ENCODE peak calls at places on chromosomes 3 and 15, in six cellular contexts. K is ovary, W is cardiac muscle cell, X is body of pancreas, O is HCT116, G is upper lobe of right lung. R is an unnamed sample.

GRCh38 chr3:18501679-18502343 is 76.7 kb upstream of the SATB1 start:
- DNase-seq in K (no peak), W (no peak), X (no peak), O (no peak), G (no peak), R (no peak)

GRCh38 chr3:150090006-150090405 is 119.3 kb upstream of the PFN2 start:
- DNase-seq in K (no peak), W (no peak), X (no peak), O (no peak), G (no peak), R (no peak)

GRCh38 chr3:115693868-115694267 is 70.6 kb downstream of the GAP43 start:
- DNase-seq in K (no peak), W (no peak), X (no peak), O (no peak), G (no peak), R (no peak)

GRCh38 chr15:21260966-21261395 is 179.3 kb downstream of the POTEB3 start:
- DNase-seq in K (peak; percentile 39), W (no peak), X (peak; percentile 9), O (no peak), G (peak; percentile 70), R (no peak)

GRCh38 chr3:15331606-15332404 is 581 bp downstream of the SH3BP5 start:
- DNase-seq in K (peak; percentile 71), W (no peak), X (peak; percentile 34), O (no peak), G (peak; percentile 78), R (no peak)

GRCh38 chr15:100255644-100256043 is 86.1 kb downstream of the ADAMTS17 start:
- DNase-seq in K (no peak), W (no peak), X (no peak), O (no peak), G (no peak), R (no peak)

GRCh38 chr3:60403866-60404265 is 847.4 kb downstream of the FHIT start:
- DNase-seq in K (no peak), W (no peak), X (no peak), O (no peak), G (no peak), R (no peak)

GRCh38 chr3:169234595-169234994 is 428.9 kb downstream of the MECOM start:
- DNase-seq in K (no peak), W (no peak), X (no peak), O (no peak), G (no peak), R (no peak)

GRCh38 chr3:65425880-65426279 is 612.8 kb downstream of the MAGI1 start:
- DNase-seq in K (no peak), W (peak; percentile 32), X (no peak), O (no peak), G (no peak), R (no peak)

GRCh38 chr3:105904683-105905320 is 36.0 kb upstream of the CBLB start:
- DNase-seq in K (no peak), W (no peak), X (no peak), O (no peak), G (no peak), R (no peak)

GRCh38 chr3:126807795-126808194 is 103.8 kb downstream of the CHCHD6 start:
- DNase-seq in K (no peak), W (no peak), X (no peak), O (no peak), G (no peak), R (no peak)

GRCh38 chr15:73744293-73744692 is 8.9 kb downstream of the INSYN1 start:
- DNase-seq in K (no peak), W (no peak), X (no peak), O (no peak), G (no peak), R (no peak)

GRCh38 chr15:73284073-73284472 is 84.7 kb downstream of the HCN4 start:
- DNase-seq in K (no peak), W (peak; percentile 26), X (no peak), O (no peak), G (no peak), R (no peak)

GRCh38 chr3:185998136-185998535 is 60.3 kb upstream of the TRA2B start:
- DNase-seq in K (no peak), W (no peak), X (no peak), O (no peak), G (no peak), R (no peak)

GRCh38 chr3:170741756-170742530 is 128.1 kb downstream of the RPL22L1 start:
- DNase-seq in K (no peak), W (no peak), X (no peak), O (no peak), G (no peak), R (no peak)

GRCh38 chr15:93088981-93089854 is at the start of gene RGMA:
- DNase-seq in K (peak; percentile 77), W (peak; percentile 15), X (peak; percentile 57), O (no peak), G (peak; percentile 66), R (no peak)

GRCh38 chr3:179929091-179929529 is 107.6 kb downstream of the PEX5L start:
- DNase-seq in K (peak; percentile 64), W (peak; percentile 73), X (peak; percentile 69), O (peak; percentile 37), G (no peak), R (peak; percentile 31)

GRCh38 chr3:116306720-116307119 is 138.6 kb downstream of the LSAMP start:
- DNase-seq in K (no peak), W (no peak), X (no peak), O (no peak), G (no peak), R (no peak)

GRCh38 chr3:16801698-16802097 is 83.1 kb upstream of the PLCL2 start:
- DNase-seq in K (no peak), W (peak; percentile 25), X (peak; percentile 11), O (no peak), G (no peak), R (no peak)

GRCh38 chr3:179449621-179450020 is 1.6 kb downstream of the GNB4 start:
- DNase-seq in K (no peak), W (peak; percentile 19), X (no peak), O (no peak), G (no peak), R (no peak)

GRCh38 chr15:95972136-95972553 is 358.4 kb upstream of the NR2F2 start:
- DNase-seq in K (peak; percentile 78), W (peak; percentile 91), X (peak; percentile 20), O (no peak), G (no peak), R (no peak)

GRCh38 chr15:34461730-34462129 is 24.1 kb upstream of the GOLGA8A start:
- DNase-seq in K (no peak), W (no peak), X (no peak), O (no peak), G (no peak), R (no peak)

GRCh38 chr15:31867536-31868442 is 162.5 kb upstream of the CHRNA7 start:
- DNase-seq in K (peak; percentile 70), W (peak; percentile 65), X (peak; percentile 68), O (peak; percentile 46), G (peak; percentile 73), R (peak; percentile 64)

GRCh38 chr15:27119695-27120266 is 148.8 kb downstream of the GABRG3 start:
- DNase-seq in K (no peak), W (no peak), X (no peak), O (no peak), G (no peak), R (no peak)

GRCh38 chr15:92930776-92931175 is 30.7 kb downstream of the CHD2 start:
- DNase-seq in K (no peak), W (peak; percentile 56), X (no peak), O (no peak), G (no peak), R (no peak)

GRCh38 chr3:9955611-9956352 is 3.6 kb upstream of the PRRT3 start:
- DNase-seq in K (no peak), W (no peak), X (no peak), O (no peak), G (no peak), R (no peak)

GRCh38 chr15:41291065-41291631 is 41.2 kb downstream of the OIP5 start:
- DNase-seq in K (no peak), W (no peak), X (no peak), O (no peak), G (peak; percentile 67), R (no peak)

GRCh38 chr3:126720596-126720995 is 16.6 kb downstream of the CHCHD6 start:
- DNase-seq in K (no peak), W (no peak), X (no peak), O (no peak), G (no peak), R (no peak)

GRCh38 chr3:101954946-101955345 is 105.6 kb downstream of the NFKBIZ start:
- DNase-seq in K (no peak), W (peak; percentile 50), X (no peak), O (no peak), G (no peak), R (no peak)

GRCh38 chr3:134242649-134243637 is 7.7 kb downstream of the RYK start:
- DNase-seq in K (no peak), W (peak; percentile 86), X (no peak), O (peak; percentile 47), G (no peak), R (no peak)

GRCh38 chr15:83108266-83109219 is 1.1 kb downstream of the TM6SF1 start:
- DNase-seq in K (no peak), W (peak; percentile 82), X (peak; percentile 15), O (no peak), G (peak; percentile 84), R (no peak)

DNA sequence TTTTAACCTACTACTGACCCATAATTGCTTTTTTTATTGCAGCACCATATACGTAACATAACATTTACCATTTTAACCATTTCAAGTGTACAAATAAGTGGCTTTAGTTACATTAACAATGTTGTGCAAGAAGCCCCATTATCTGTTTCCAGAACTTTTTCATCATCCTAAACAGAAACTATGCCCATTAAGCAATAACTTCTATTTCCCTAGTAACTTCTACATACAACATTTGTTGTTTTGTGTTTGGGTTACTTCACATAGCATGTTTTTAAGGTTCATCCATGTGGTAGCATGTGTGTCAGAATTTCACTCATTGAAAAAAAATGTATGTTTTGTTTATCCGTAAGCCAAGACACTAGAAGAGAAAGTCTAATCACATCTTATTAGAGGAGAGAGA is 450.5 kb upstream of the PDZRN3 start:
- DNase-seq in K (no peak), W (no peak), X (no peak), O (no peak), G (no peak), R (no peak)
- H3K4me3 ChIP-seq in K (no peak overlapping the region), W (no peak overlapping the region), X (no peak overlapping the region), O (no peak overlapping the region), G (no peak overlapping the region), R (no peak overlapping the region)

GRCh38 chr3:184192889-184193288 is 6.9 kb downstream of the ABCF3 start:
- DNase-seq in K (no peak), W (no peak), X (no peak), O (no peak), G (no peak), R (no peak)
- H3K36me3 ChIP-seq in K (no peaks in the 10 kb centered on the region), W (peaks cover 51% of the 10 kb centered on the region), X (peaks cover 24% of the 10 kb centered on the region), O (peaks cover 57% of the 10 kb centered on the region), G (peaks cover 82% of the 10 kb centered on the region), R (peaks cover 31% of the 10 kb centered on the region)

GRCh38 chr3:11613851-11614491 is 29.7 kb downstream of the VGLL4 start:
- DNase-seq in K (no peak), W (no peak), X (no peak), O (no peak), G (peak; percentile 75), R (no peak)
- H3K4me1 ChIP-seq in K (peaks cover 35% of the 10 kb centered on the region), W (peaks cover 63% of the 10 kb centered on the region), X (peaks cover 42% of the 10 kb centered on the region), O (no peaks in the 10 kb centered on the region), G (peaks cover 43% of the 10 kb centered on the region), R (peaks cover 11% of the 10 kb centered on the region)

DNA sequence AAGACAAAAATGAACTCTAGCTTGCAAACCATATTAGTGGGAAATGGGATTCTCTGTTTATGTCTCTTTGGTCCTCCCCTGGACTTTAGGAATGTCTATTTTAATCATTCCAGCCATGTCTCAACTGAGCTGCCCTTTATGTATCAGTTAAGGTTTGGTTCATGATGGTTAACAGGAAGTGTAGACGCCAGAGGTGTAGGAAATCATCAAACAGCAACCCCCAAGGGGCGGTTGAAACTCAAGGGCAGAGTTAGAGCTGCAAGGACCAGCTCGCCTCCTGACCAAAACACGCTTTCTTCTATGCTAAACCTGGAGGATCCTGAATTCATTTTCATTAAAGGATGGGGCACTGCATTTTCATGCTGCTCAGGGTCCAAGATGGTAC is 53.7 kb upstream of the HEG1 start:
- DNase-seq in K (no peak), W (no peak), X (no peak), O (no peak), G (no peak), R (no peak)
- H3K4me3 ChIP-seq in K (no peak overlapping the region), W (no peak overlapping the region), X (no peak overlapping the region), O (no peak overlapping the region), G (no peak overlapping the region), R (no peak overlapping the region)